ENCODE peak calls at places on chromosomes 5 and 9, in ten cellular contexts. One of them, this sample, is unnamed.

GRCh38 chr5:1281038-1281882 is 13.6 kb downstream of the TERT start:
- DNase-seq in CD8-positive, alpha-beta T cell: peak
- DNase-seq in IMR-90: no peak
- DNase-seq in sigmoid colon: peak
- DNase-seq in progenitor cell of endocrine pancreas: no peak
- DNase-seq in breast epithelium: no peak
- DNase-seq in neural progenitor cell: no peak
- DNase-seq in uterus: no peak
- DNase-seq in endothelial cell: no peak
- DNase-seq in endodermal cell: no peak
- DNase-seq in this sample: no peak

GRCh38 chr9:37727002-37727401 is 26.6 kb upstream of the TRMT10B start:
- DNase-seq in CD8-positive, alpha-beta T cell: no peak
- DNase-seq in IMR-90: no peak
- DNase-seq in sigmoid colon: no peak
- DNase-seq in progenitor cell of endocrine pancreas: no peak
- DNase-seq in breast epithelium: no peak
- DNase-seq in neural progenitor cell: no peak
- DNase-seq in uterus: no peak
- DNase-seq in endothelial cell: no peak
- DNase-seq in endodermal cell: no peak
- DNase-seq in this sample: no peak

GRCh38 chr5:78659114-78659513 is 10.5 kb upstream of the LHFPL2 start:
- DNase-seq in CD8-positive, alpha-beta T cell: no peak
- DNase-seq in IMR-90: no peak
- DNase-seq in sigmoid colon: no peak
- DNase-seq in progenitor cell of endocrine pancreas: no peak
- DNase-seq in breast epithelium: no peak
- DNase-seq in neural progenitor cell: no peak
- DNase-seq in uterus: no peak
- DNase-seq in endothelial cell: no peak
- DNase-seq in endodermal cell: no peak
- DNase-seq in this sample: no peak

GRCh38 chr5:116382874-116383266 is 191.8 kb downstream of the SEMA6A start:
- DNase-seq in CD8-positive, alpha-beta T cell: no peak
- DNase-seq in IMR-90: no peak
- DNase-seq in sigmoid colon: no peak
- DNase-seq in progenitor cell of endocrine pancreas: no peak
- DNase-seq in breast epithelium: no peak
- DNase-seq in neural progenitor cell: no peak
- DNase-seq in uterus: no peak
- DNase-seq in endothelial cell: no peak
- DNase-seq in endodermal cell: peak
- DNase-seq in this sample: no peak

GRCh38 chr5:117701067-117701466 is 1126.4 kb upstream of the SEMA6A start:
- DNase-seq in CD8-positive, alpha-beta T cell: no peak
- DNase-seq in IMR-90: peak
- DNase-seq in sigmoid colon: no peak
- DNase-seq in progenitor cell of endocrine pancreas: no peak
- DNase-seq in breast epithelium: no peak
- DNase-seq in neural progenitor cell: no peak
- DNase-seq in uterus: no peak
- DNase-seq in endothelial cell: no peak
- DNase-seq in endodermal cell: no peak
- DNase-seq in this sample: no peak

GRCh38 chr5:119473241-119473640 is 20.9 kb downstream of the HSD17B4 start:
- DNase-seq in CD8-positive, alpha-beta T cell: no peak
- DNase-seq in IMR-90: no peak
- DNase-seq in sigmoid colon: no peak
- DNase-seq in progenitor cell of endocrine pancreas: no peak
- DNase-seq in breast epithelium: no peak
- DNase-seq in neural progenitor cell: no peak
- DNase-seq in uterus: no peak
- DNase-seq in endothelial cell: no peak
- DNase-seq in endodermal cell: no peak
- DNase-seq in this sample: no peak

GRCh38 chr5:172792693-172793570 is 21.9 kb upstream of the DUSP1 start:
- DNase-seq in CD8-positive, alpha-beta T cell: no peak
- DNase-seq in IMR-90: no peak
- DNase-seq in sigmoid colon: no peak
- DNase-seq in progenitor cell of endocrine pancreas: no peak
- DNase-seq in breast epithelium: no peak
- DNase-seq in neural progenitor cell: no peak
- DNase-seq in uterus: no peak
- DNase-seq in endothelial cell: no peak
- DNase-seq in endodermal cell: peak
- DNase-seq in this sample: no peak

GRCh38 chr9:98887918-98888510 is 55.7 kb upstream of the COL15A1 start:
- DNase-seq in CD8-positive, alpha-beta T cell: no peak
- DNase-seq in IMR-90: peak
- DNase-seq in sigmoid colon: no peak
- DNase-seq in progenitor cell of endocrine pancreas: no peak
- DNase-seq in breast epithelium: no peak
- DNase-seq in neural progenitor cell: no peak
- DNase-seq in uterus: no peak
- DNase-seq in endothelial cell: no peak
- DNase-seq in endodermal cell: peak
- DNase-seq in this sample: no peak

GRCh38 chr9:130421802-130422276 is 22.9 kb upstream of the ASS1 start:
- DNase-seq in CD8-positive, alpha-beta T cell: no peak
- DNase-seq in IMR-90: peak
- DNase-seq in sigmoid colon: no peak
- DNase-seq in progenitor cell of endocrine pancreas: no peak
- DNase-seq in breast epithelium: no peak
- DNase-seq in neural progenitor cell: peak
- DNase-seq in uterus: no peak
- DNase-seq in endothelial cell: no peak
- DNase-seq in endodermal cell: peak
- DNase-seq in this sample: no peak

GRCh38 chr9:116358251-116358650 is 204.7 kb downstream of the PAPPA start:
- DNase-seq in CD8-positive, alpha-beta T cell: no peak
- DNase-seq in IMR-90: no peak
- DNase-seq in sigmoid colon: no peak
- DNase-seq in progenitor cell of endocrine pancreas: no peak
- DNase-seq in breast epithelium: no peak
- DNase-seq in neural progenitor cell: no peak
- DNase-seq in uterus: no peak
- DNase-seq in endothelial cell: no peak
- DNase-seq in endodermal cell: no peak
- DNase-seq in this sample: no peak

GRCh38 chr9:34125681-34126206 is 754 bp downstream of the DCAF12 start:
- DNase-seq in CD8-positive, alpha-beta T cell: no peak
- DNase-seq in IMR-90: peak
- DNase-seq in sigmoid colon: no peak
- DNase-seq in progenitor cell of endocrine pancreas: no peak
- DNase-seq in breast epithelium: no peak
- DNase-seq in neural progenitor cell: peak
- DNase-seq in uterus: no peak
- DNase-seq in endothelial cell: peak
- DNase-seq in endodermal cell: peak
- DNase-seq in this sample: no peak

GRCh38 chr5:96633820-96634219 is 28.4 kb upstream of the CAST start:
- DNase-seq in CD8-positive, alpha-beta T cell: no peak
- DNase-seq in IMR-90: peak
- DNase-seq in sigmoid colon: no peak
- DNase-seq in progenitor cell of endocrine pancreas: no peak
- DNase-seq in breast epithelium: no peak
- DNase-seq in neural progenitor cell: no peak
- DNase-seq in uterus: no peak
- DNase-seq in endothelial cell: no peak
- DNase-seq in endodermal cell: no peak
- DNase-seq in this sample: no peak

GRCh38 chr5:138078006-138078643 is 5.7 kb upstream of the WNT8A start:
- DNase-seq in CD8-positive, alpha-beta T cell: no peak
- DNase-seq in IMR-90: no peak
- DNase-seq in sigmoid colon: no peak
- DNase-seq in progenitor cell of endocrine pancreas: no peak
- DNase-seq in breast epithelium: no peak
- DNase-seq in neural progenitor cell: peak
- DNase-seq in uterus: no peak
- DNase-seq in endothelial cell: no peak
- DNase-seq in endodermal cell: peak
- DNase-seq in this sample: no peak

GRCh38 chr5:138083702-138084101 is at the start of gene WNT8A:
- DNase-seq in CD8-positive, alpha-beta T cell: no peak
- DNase-seq in IMR-90: no peak
- DNase-seq in sigmoid colon: no peak
- DNase-seq in progenitor cell of endocrine pancreas: no peak
- DNase-seq in breast epithelium: no peak
- DNase-seq in neural progenitor cell: no peak
- DNase-seq in uterus: no peak
- DNase-seq in endothelial cell: no peak
- DNase-seq in endodermal cell: peak
- DNase-seq in this sample: no peak

GRCh38 chr5:138077064-138077696 is 6.7 kb upstream of the WNT8A start:
- DNase-seq in CD8-positive, alpha-beta T cell: peak
- DNase-seq in IMR-90: peak
- DNase-seq in sigmoid colon: peak
- DNase-seq in progenitor cell of endocrine pancreas: peak
- DNase-seq in breast epithelium: no peak
- DNase-seq in neural progenitor cell: peak
- DNase-seq in uterus: peak
- DNase-seq in endothelial cell: peak
- DNase-seq in endodermal cell: peak
- DNase-seq in this sample: no peak

GRCh38 chr5:138082033-138082432 is 1.8 kb upstream of the WNT8A start:
- DNase-seq in CD8-positive, alpha-beta T cell: no peak
- DNase-seq in IMR-90: no peak
- DNase-seq in sigmoid colon: no peak
- DNase-seq in progenitor cell of endocrine pancreas: no peak
- DNase-seq in breast epithelium: no peak
- DNase-seq in neural progenitor cell: no peak
- DNase-seq in uterus: no peak
- DNase-seq in endothelial cell: no peak
- DNase-seq in endodermal cell: peak
- DNase-seq in this sample: no peak
- TF ChIP-seq CTCF in CD8-positive, alpha-beta T cell: no peak
- TF ChIP-seq CTCF in IMR-90: no peak
- TF ChIP-seq CTCF in sigmoid colon: no peak
- TF ChIP-seq CTCF in progenitor cell of endocrine pancreas: peak
- TF ChIP-seq CTCF in breast epithelium: no peak
- TF ChIP-seq CTCF in neural progenitor cell: peak
- TF ChIP-seq CTCF in uterus: no peak
- TF ChIP-seq CTCF in endothelial cell: no peak
- TF ChIP-seq CTCF in endodermal cell: peak
- TF ChIP-seq CTCF in this sample: no peak

DNA sequence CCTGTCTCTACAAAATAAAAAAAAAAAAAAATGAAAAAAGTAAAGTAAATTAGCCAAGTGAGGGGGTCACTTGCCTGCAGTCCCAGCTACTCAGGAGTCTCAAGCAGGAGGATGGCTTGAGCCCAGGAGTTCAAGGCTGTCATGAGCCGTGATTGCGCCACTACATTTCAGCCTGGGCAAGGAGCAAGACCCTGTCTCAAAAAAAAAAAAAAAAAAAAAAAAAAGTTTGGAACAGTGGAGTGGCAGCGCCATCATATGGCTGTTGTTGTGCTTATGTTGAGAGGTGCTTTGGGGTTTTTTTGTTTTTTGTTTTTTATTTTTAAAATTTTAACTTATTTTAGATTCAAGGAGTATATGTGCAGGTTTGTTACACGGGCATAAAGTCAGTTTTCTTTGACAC is 3.6 kb downstream of the BRIX1 start:
- DNase-seq in CD8-positive, alpha-beta T cell: no peak
- DNase-seq in IMR-90: no peak
- DNase-seq in sigmoid colon: no peak
- DNase-seq in progenitor cell of endocrine pancreas: no peak
- DNase-seq in breast epithelium: no peak
- DNase-seq in neural progenitor cell: no peak
- DNase-seq in uterus: no peak
- DNase-seq in endothelial cell: no peak
- DNase-seq in endodermal cell: no peak
- DNase-seq in this sample: no peak
- TF ChIP-seq CTCF in CD8-positive, alpha-beta T cell: no peak
- TF ChIP-seq CTCF in IMR-90: peak
- TF ChIP-seq CTCF in sigmoid colon: no peak
- TF ChIP-seq CTCF in progenitor cell of endocrine pancreas: peak
- TF ChIP-seq CTCF in breast epithelium: no peak
- TF ChIP-seq CTCF in neural progenitor cell: peak
- TF ChIP-seq CTCF in uterus: no peak
- TF ChIP-seq CTCF in endothelial cell: no peak
- TF ChIP-seq CTCF in endodermal cell: peak
- TF ChIP-seq CTCF in this sample: no peak

DNA sequence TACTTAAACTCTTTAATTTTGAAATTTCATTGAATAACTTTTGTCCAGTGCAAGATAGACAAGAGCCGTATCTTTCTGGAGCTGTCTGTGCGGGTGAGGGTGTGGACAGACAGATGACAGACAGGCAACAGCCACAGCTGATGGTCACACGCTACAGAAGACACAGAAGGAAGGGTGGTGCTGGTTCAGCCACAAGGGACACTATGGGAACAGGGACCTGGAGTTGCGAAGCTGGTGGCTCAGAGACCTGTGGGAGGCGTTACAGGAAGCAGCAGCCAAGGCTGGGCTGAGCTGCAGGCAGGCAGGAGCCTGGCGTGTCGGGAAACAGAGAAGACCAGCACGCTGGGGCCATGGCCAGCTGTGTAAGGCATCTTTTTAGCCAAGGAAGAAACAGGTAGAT is 104.4 kb downstream of the WNK2 start:
- DNase-seq in CD8-positive, alpha-beta T cell: no peak
- DNase-seq in IMR-90: no peak
- DNase-seq in sigmoid colon: no peak
- DNase-seq in progenitor cell of endocrine pancreas: no peak
- DNase-seq in breast epithelium: no peak
- DNase-seq in neural progenitor cell: no peak
- DNase-seq in uterus: no peak
- DNase-seq in endothelial cell: no peak
- DNase-seq in endodermal cell: peak
- DNase-seq in this sample: no peak
- TF ChIP-seq CTCF in CD8-positive, alpha-beta T cell: no peak
- TF ChIP-seq CTCF in IMR-90: no peak
- TF ChIP-seq CTCF in sigmoid colon: no peak
- TF ChIP-seq CTCF in progenitor cell of endocrine pancreas: no peak
- TF ChIP-seq CTCF in breast epithelium: no peak
- TF ChIP-seq CTCF in neural progenitor cell: no peak
- TF ChIP-seq CTCF in uterus: no peak
- TF ChIP-seq CTCF in endothelial cell: no peak
- TF ChIP-seq CTCF in endodermal cell: peak
- TF ChIP-seq CTCF in this sample: no peak

DNA sequence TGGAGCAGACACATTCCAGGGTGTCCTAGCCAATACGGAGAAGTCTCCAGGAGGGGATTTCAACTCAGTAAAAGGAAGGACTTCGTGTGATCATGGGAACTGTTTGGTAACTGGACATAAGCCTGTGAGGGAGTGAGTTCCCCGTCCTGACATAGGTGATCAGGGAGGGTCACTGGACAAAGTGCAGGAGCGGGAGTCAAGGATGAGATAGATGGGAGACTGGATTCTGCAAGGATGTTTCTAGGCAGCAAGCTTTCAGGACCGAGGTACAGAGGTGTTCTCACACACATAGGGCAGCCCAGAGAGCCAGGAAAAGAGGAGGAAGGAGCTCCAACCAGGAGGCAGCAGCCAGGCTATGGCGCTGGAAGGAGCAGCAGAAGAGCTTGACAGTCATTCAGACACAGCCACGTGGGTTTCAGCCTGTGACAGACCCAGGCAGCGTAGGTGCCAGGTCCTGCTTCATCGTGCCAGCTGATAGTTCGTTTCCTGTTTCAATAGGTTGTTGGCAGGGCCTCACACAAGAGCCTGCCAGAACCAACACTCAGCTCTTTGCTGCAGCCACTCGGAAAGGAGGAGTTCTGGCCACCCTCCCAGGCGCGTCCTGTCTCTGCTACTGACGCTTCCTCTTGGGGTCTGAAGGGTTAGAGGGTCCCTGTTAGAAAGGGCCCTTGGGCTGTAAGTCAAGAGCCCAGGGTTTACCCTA is 84.1 kb downstream of the AMBP start:
- DNase-seq in CD8-positive, alpha-beta T cell: no peak
- DNase-seq in IMR-90: peak
- DNase-seq in sigmoid colon: peak
- DNase-seq in progenitor cell of endocrine pancreas: no peak
- DNase-seq in breast epithelium: peak
- DNase-seq in neural progenitor cell: no peak
- DNase-seq in uterus: peak
- DNase-seq in endothelial cell: no peak
- DNase-seq in endodermal cell: no peak
- DNase-seq in this sample: no peak
- TF ChIP-seq CTCF in CD8-positive, alpha-beta T cell: no peak
- TF ChIP-seq CTCF in IMR-90: no peak
- TF ChIP-seq CTCF in sigmoid colon: no peak
- TF ChIP-seq CTCF in progenitor cell of endocrine pancreas: no peak
- TF ChIP-seq CTCF in breast epithelium: no peak
- TF ChIP-seq CTCF in neural progenitor cell: no peak
- TF ChIP-seq CTCF in uterus: no peak
- TF ChIP-seq CTCF in endothelial cell: no peak
- TF ChIP-seq CTCF in endodermal cell: no peak
- TF ChIP-seq CTCF in this sample: no peak